ENCODE peak calls at places on chromosomes 12 and 14, in five cellular contexts. S is astrocyte of the spinal cord, H is stomach, U is K562, X is tibial nerve. Y is an unnamed sample.

GRCh38 chr12:130281157-130281799 is 56.4 kb upstream of the PIWIL1 start:
- DNase-seq in U (peak), H (no peak), S (no peak), X (no peak), Y (no peak)

GRCh38 chr12:113818833-113819232 is 147.3 kb downstream of the RBM19 start:
- DNase-seq in X (no peak), H (no peak), S (no peak), U (peak), Y (peak)

GRCh38 chr12:3636328-3636727 is 116.6 kb downstream of the CRACR2A start:
- DNase-seq in U (no peak), X (no peak), S (no peak), H (no peak), Y (no peak)

GRCh38 chr14:54609576-54609975 is 42.6 kb downstream of the SAMD4A start:
- DNase-seq in X (no peak), H (no peak), U (no peak), S (no peak), Y (no peak)

GRCh38 chr12:79267580-79267979 is 403.0 kb downstream of the SYT1 start:
- DNase-seq in S (no peak), X (no peak), U (no peak), H (no peak), Y (no peak)

GRCh38 chr14:22560638-22561365 is 28.2 kb downstream of the DAD1 start:
- DNase-seq in U (peak), S (no peak), H (peak), X (no peak), Y (peak)

GRCh38 chr14:73887116-73887490 is 444 bp downstream of the ZNF410 start:
- DNase-seq in S (no peak), H (no peak), X (no peak), U (no peak), Y (no peak)

GRCh38 chr12:108801736-108802665 is 55.4 kb downstream of the SSH1 start:
- DNase-seq in U (no peak), X (peak), S (peak), H (no peak), Y (no peak)

GRCh38 chr12:1773937-1774655 is 46.3 kb upstream of the LRTM2 start:
- DNase-seq in S (peak), U (no peak), X (no peak), H (no peak), Y (no peak)

GRCh38 chr14:100824156-100824555 is 1.8 kb upstream of the MEG3 start:
- DNase-seq in U (no peak), X (peak), S (peak), H (no peak), Y (no peak)

GRCh38 chr12:10661338-10661737 is 12.5 kb downstream of the STYK1 start:
- DNase-seq in H (no peak), U (no peak), X (no peak), S (no peak), Y (no peak)

GRCh38 chr12:91901675-91902074 is 244.0 kb downstream of the BTG1 start:
- DNase-seq in S (no peak), H (no peak), U (no peak), X (no peak), Y (no peak)

GRCh38 chr12:124321040-124321481 is 26.2 kb downstream of the RFLNA start:
- DNase-seq in S (peak), H (peak), U (peak), X (peak), Y (peak)

GRCh38 chr12:23684121-23684520 is 265.3 kb downstream of the SOX5 start:
- DNase-seq in H (no peak), U (no peak), X (no peak), S (peak), Y (no peak)

GRCh38 chr14:49962616-49963015 is 69.7 kb downstream of the ARF6 start:
- DNase-seq in X (no peak), H (peak), S (no peak), U (peak), Y (peak)

GRCh38 chr14:55245657-55246268 is 25.5 kb upstream of the FBXO34 start:
- DNase-seq in U (no peak), X (no peak), S (peak), H (no peak), Y (peak)

GRCh38 chr14:24982472-24983155 is 67.3 kb downstream of the STXBP6 start:
- DNase-seq in X (no peak), S (peak), U (no peak), H (no peak), Y (peak)

GRCh38 chr12:96399081-96399918 is 939 bp downstream of the CDK17 start:
- DNase-seq in X (peak), U (peak), S (peak), H (peak), Y (peak)

GRCh38 chr12:96402061-96402460 is 1.8 kb upstream of the CDK17 start:
- DNase-seq in X (no peak), S (no peak), H (no peak), U (no peak), Y (no peak)

GRCh38 chr12:96399919-96400630 is at the start of gene CDK17:
- DNase-seq in H (peak), X (peak), S (peak), U (peak), Y (peak)

GRCh38 chr12:96401061-96401871 is 1.0 kb upstream of the CDK17 start:
- DNase-seq in U (peak), H (no peak), X (no peak), S (peak), Y (peak)

DNA sequence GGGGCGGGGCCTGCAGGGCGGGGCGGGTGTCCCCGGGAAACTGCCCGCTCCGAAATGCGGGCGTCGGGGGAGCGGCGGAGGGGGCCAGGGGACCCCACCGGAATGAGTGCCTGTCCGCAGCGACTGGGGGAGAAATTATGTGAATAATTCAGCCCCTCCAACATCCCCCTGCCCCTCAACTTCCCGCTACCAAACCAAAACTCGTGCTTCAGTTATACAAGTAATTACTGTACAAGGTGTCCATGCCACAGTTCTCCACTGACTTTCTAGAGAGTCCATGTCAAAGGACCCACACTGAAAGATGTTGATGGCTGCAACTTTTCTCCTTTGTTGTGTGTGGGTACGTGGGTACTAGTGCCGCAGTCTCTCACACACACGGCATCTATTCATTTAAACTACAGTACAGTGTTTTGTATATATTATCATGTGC is 407 bp upstream of the CDK17 start:
- DNase-seq in X (no peak), H (no peak), S (peak), U (no peak), Y (no peak)
- TF ChIP-seq CTCF in X (no peak), H (no peak), S (no peak), U (no peak), Y (peak)

GRCh38 chr12:106767954-106768501 is 6.5 kb upstream of the RIC8B start:
- DNase-seq in S (peak), X (no peak), U (no peak), H (no peak), Y (peak)

GRCh38 chr12:106767206-106767605 is 7.3 kb upstream of the RIC8B start:
- DNase-seq in S (no peak), H (no peak), X (no peak), U (no peak), Y (no peak)

GRCh38 chr12:106766393-106766826 is 8.1 kb upstream of the RIC8B start:
- DNase-seq in X (peak), H (peak), U (no peak), S (peak), Y (peak)

GRCh38 chr12:106769078-106769477 is 5.4 kb upstream of the RIC8B start:
- DNase-seq in X (no peak), S (peak), H (no peak), U (no peak), Y (peak)

DNA sequence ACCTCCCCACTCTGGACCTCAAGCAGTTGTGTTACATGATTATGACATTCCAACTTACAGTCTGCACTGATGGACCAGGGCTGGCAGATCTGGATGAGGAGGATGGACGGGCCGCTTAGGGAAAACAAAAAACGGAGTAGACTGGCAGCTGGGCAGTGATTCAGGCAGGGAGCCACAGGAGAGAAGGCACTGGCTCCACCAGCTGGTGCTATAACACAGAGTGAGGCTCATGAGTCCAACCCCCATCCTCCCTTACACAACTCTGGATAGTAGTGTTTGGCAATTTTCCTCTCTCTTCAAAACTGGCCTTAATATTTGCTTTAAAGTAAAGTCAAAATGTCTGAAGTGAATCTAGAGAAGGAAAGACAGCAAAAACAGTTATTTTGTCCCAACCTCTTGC is 9.7 kb upstream of the RIC8B start:
- DNase-seq in U (no peak), X (no peak), S (no peak), H (no peak), Y (no peak)
- TF ChIP-seq CTCF in U (no peak), X (no peak), S (no peak), H (no peak), Y (no peak)

DNA sequence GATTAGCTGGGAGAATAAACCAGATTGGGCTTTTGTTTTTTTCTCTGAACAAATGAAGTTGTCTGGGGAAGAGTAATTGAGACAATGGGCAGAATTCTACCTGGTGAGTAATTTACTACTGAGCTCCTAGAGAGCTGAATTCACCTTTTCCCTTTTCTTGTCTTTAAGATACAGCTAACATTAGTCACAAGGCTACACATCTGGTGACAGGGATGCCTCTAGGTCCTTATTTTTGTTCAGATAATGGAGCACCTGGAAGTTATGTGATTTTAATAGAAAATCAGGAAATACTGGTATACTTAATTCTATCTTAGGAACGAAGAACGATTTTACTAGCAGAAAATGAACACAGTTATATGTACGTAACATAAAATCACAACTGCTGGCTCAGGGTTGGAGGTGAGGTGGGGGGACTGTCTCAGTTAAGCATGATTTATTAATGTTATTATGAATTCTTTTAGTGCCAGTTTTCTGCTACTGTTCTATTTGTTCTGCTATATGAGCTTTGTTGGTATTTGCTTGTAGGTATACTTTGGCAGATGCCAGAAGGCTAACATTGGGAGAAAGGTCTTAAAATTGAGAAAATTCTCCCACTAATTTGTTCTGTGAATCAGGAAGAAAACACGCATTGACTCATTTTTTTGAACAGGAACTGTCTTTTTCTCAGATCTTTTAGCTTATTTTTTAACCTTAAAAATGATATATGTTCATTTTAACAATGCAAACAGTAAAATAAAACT is 482.7 kb upstream of the RGS6 start:
- DNase-seq in H (no peak), S (no peak), U (no peak), X (no peak), Y (no peak)
- TF ChIP-seq CTCF in H (no peak), S (no peak), U (no peak), X (no peak), Y (no peak)

DNA sequence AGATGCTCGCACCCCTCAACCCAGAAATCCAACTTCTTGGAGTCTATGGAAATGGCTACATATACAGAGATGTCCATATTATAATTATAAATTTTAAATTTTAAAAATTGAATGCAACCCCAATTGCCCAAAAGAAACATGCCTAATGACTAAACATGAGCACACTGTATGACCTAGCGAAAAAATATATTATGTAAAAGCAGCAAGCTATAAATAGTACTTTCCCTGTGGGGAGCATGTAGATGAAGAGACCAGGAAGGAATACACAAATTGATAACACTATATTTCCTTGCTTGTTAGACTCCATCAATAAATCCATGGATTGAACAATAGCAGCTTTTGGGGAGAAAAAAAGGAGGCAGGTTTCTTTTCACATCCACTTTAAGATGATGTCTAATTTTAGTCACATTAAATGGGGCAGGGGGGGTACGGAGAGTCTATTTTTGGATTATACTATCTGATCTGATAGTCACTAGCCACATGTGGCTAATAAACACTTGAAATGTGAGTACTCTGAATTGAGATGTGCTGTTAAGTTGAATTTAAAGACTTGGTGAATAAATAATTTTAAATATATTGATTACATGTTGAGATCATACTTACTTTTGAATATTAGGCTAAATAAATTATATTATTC is 17.6 kb downstream of the MAX start:
- DNase-seq in S (no peak), U (no peak), H (no peak), X (no peak), Y (no peak)
- TF ChIP-seq CTCF in S (no peak), U (no peak), H (no peak), X (no peak), Y (no peak)

DNA sequence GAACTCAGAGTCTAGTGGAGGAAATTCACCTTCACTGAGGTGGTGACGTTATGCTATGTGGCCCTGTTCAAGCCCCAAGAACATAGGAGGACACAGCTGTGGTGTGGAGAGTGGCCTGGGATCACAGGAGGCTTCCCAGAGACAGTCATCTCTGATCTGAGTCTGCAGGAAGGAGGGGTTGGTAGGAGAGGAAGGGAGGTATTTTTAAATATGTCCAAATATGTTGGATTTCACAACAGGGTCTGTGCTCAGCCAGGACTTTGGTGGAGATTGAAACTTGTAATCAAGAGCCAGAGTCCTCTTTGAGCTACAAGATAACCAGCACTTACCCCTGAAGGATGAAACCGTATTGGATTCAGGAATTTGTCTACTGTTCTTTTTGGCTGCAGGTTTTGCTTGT is 26.4 kb upstream of the MED13L start:
- DNase-seq in U (no peak), H (no peak), S (no peak), X (no peak), Y (no peak)
- TF ChIP-seq CTCF in U (no peak), H (no peak), S (no peak), X (no peak), Y (no peak)

GRCh38 chr14:92883066-92883465 is 39.9 kb upstream of the CHGA start:
- DNase-seq in H (no peak), S (no peak), U (no peak), X (no peak), Y (no peak)

GRCh38 chr14:92880351-92880750 is 42.6 kb upstream of the CHGA start:
- DNase-seq in S (no peak), X (no peak), H (no peak), U (no peak), Y (no peak)

GRCh38 chr14:92884410-92884809 is 38.5 kb upstream of the CHGA start:
- DNase-seq in U (no peak), H (no peak), S (no peak), X (no peak), Y (no peak)

GRCh38 chr14:92877757-92878431 is 45.1 kb upstream of the CHGA start:
- DNase-seq in H (no peak), S (peak), X (no peak), U (no peak), Y (no peak)

DNA sequence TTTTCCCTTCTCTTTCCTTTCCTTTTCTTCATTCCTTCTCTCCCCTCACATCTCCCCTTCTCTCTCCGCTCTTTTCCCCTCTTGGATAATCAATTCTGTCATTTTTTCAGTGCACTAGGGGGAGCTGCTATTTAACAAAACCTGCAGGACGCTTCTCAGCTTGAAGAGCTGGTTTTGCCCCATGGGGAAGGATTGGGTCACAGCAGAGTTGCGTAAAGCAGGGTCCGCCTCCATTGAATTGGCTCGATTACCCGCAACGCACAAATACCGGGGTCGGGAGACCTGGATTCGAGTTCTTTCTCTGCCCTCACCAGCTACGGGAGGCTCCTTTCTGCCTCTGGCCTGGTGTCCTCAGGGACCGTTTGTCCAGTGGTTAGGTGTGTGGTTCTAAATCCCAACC is 42.1 kb upstream of the CHGA start:
- DNase-seq in H (no peak), X (no peak), S (peak), U (no peak), Y (peak)
- TF ChIP-seq CTCF in H (no peak), X (no peak), S (peak), U (peak), Y (peak)

DNA sequence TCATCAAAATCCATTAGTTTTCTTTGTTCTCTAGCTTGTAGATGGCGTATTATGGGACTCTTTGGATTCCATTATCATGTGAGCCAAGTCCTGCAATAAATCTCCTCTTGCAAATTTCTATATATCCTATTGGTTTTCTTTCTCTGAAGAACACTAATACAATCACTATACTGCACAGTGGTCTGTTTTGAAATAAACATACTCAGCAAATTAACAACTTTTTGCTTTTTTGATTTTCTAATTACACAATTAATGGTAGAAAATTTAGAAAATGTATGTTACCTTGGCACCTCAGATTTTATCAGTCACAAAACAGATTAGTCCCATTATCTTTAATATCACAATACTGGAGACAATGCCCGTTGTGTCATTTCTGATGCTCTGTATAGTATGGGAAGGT is 513.2 kb upstream of the MIS18BP1 start:
- DNase-seq in H (no peak), U (no peak), S (no peak), X (no peak), Y (no peak)
- TF ChIP-seq CTCF in H (no peak), U (no peak), S (no peak), X (no peak), Y (no peak)